ENCODE peak calls at places on chromosomes 7 and 10, in ten cellular contexts. One of them, this sample, is unnamed.

GRCh38 chr10:3270597-3270996 is 98.0 kb upstream of the PITRM1 start:
- DNase-seq in endodermal cell: no peak
- DNase-seq in left ventricle myocardium inferior: no peak
- DNase-seq in left cardiac atrium: no peak
- DNase-seq in GDM1: no peak
- DNase-seq in HFFc6: no peak
- DNase-seq in AG04450: no peak
- DNase-seq in GF-D8: no peak
- DNase-seq in cardiac muscle cell: no peak
- DNase-seq in stimulated activated CD8-positive, alpha-beta memory T cell treated with anti-CD3 and anti-CD28 coated beads, Interleukin-15, amount 100 ng/mL, for 24 hours: no peak
- DNase-seq in this sample: no peak

GRCh38 chr7:95636140-95636539 is 39.8 kb upstream of the PDK4 start:
- DNase-seq in left cardiac atrium: no peak
- DNase-seq in stimulated activated CD8-positive, alpha-beta memory T cell treated with anti-CD3 and anti-CD28 coated beads, Interleukin-15, amount 100 ng/mL, for 24 hours: no peak
- DNase-seq in endodermal cell: no peak
- DNase-seq in HFFc6: no peak
- DNase-seq in GDM1: no peak
- DNase-seq in left ventricle myocardium inferior: no peak
- DNase-seq in AG04450: no peak
- DNase-seq in GF-D8: no peak
- DNase-seq in cardiac muscle cell: no peak
- DNase-seq in this sample: no peak

GRCh38 chr7:153088601-153089000 is 329.0 kb downstream of the ACTR3B start:
- DNase-seq in left cardiac atrium: no peak
- DNase-seq in GDM1: no peak
- DNase-seq in endodermal cell: no peak
- DNase-seq in cardiac muscle cell: no peak
- DNase-seq in GF-D8: no peak
- DNase-seq in HFFc6: no peak
- DNase-seq in stimulated activated CD8-positive, alpha-beta memory T cell treated with anti-CD3 and anti-CD28 coated beads, Interleukin-15, amount 100 ng/mL, for 24 hours: no peak
- DNase-seq in left ventricle myocardium inferior: no peak
- DNase-seq in AG04450: no peak
- DNase-seq in this sample: no peak

GRCh38 chr7:4612939-4613841 is 68.9 kb upstream of the FOXK1 start:
- DNase-seq in AG04450: no peak
- DNase-seq in cardiac muscle cell: peak; percentile 72
- DNase-seq in left ventricle myocardium inferior: no peak
- DNase-seq in GDM1: peak; percentile 91
- DNase-seq in HFFc6: no peak
- DNase-seq in left cardiac atrium: peak; percentile 38
- DNase-seq in stimulated activated CD8-positive, alpha-beta memory T cell treated with anti-CD3 and anti-CD28 coated beads, Interleukin-15, amount 100 ng/mL, for 24 hours: no peak
- DNase-seq in GF-D8: peak; percentile 79
- DNase-seq in endodermal cell: peak; percentile 80
- DNase-seq in this sample: no peak

GRCh38 chr7:19284596-19285300 is 139.5 kb upstream of the FERD3L start:
- DNase-seq in cardiac muscle cell: peak; percentile 38
- DNase-seq in AG04450: no peak
- DNase-seq in GF-D8: no peak
- DNase-seq in HFFc6: peak; percentile 43
- DNase-seq in left ventricle myocardium inferior: no peak
- DNase-seq in GDM1: no peak
- DNase-seq in left cardiac atrium: no peak
- DNase-seq in endodermal cell: no peak
- DNase-seq in stimulated activated CD8-positive, alpha-beta memory T cell treated with anti-CD3 and anti-CD28 coated beads, Interleukin-15, amount 100 ng/mL, for 24 hours: no peak
- DNase-seq in this sample: no peak

GRCh38 chr10:71213127-71213616 is 802 bp downstream of the UNC5B start:
- DNase-seq in GF-D8: no peak
- DNase-seq in endodermal cell: peak; percentile 85
- DNase-seq in stimulated activated CD8-positive, alpha-beta memory T cell treated with anti-CD3 and anti-CD28 coated beads, Interleukin-15, amount 100 ng/mL, for 24 hours: no peak
- DNase-seq in AG04450: no peak
- DNase-seq in left ventricle myocardium inferior: peak; percentile 55
- DNase-seq in GDM1: peak; percentile 42
- DNase-seq in cardiac muscle cell: peak; percentile 84
- DNase-seq in left cardiac atrium: peak; percentile 57
- DNase-seq in HFFc6: peak; percentile 65
- DNase-seq in this sample: no peak

GRCh38 chr7:24580283-24580946 is 7.2 kb downstream of the PALS2 start:
- DNase-seq in left ventricle myocardium inferior: no peak
- DNase-seq in cardiac muscle cell: no peak
- DNase-seq in GDM1: no peak
- DNase-seq in AG04450: no peak
- DNase-seq in left cardiac atrium: no peak
- DNase-seq in HFFc6: no peak
- DNase-seq in endodermal cell: no peak
- DNase-seq in stimulated activated CD8-positive, alpha-beta memory T cell treated with anti-CD3 and anti-CD28 coated beads, Interleukin-15, amount 100 ng/mL, for 24 hours: no peak
- DNase-seq in GF-D8: no peak
- DNase-seq in this sample: no peak

GRCh38 chr7:730501-731439 is 3.7 kb upstream of the PRKAR1B start:
- DNase-seq in left cardiac atrium: no peak
- DNase-seq in GF-D8: no peak
- DNase-seq in AG04450: peak; percentile 4
- DNase-seq in GDM1: no peak
- DNase-seq in HFFc6: no peak
- DNase-seq in stimulated activated CD8-positive, alpha-beta memory T cell treated with anti-CD3 and anti-CD28 coated beads, Interleukin-15, amount 100 ng/mL, for 24 hours: no peak
- DNase-seq in left ventricle myocardium inferior: no peak
- DNase-seq in endodermal cell: no peak
- DNase-seq in cardiac muscle cell: no peak
- DNase-seq in this sample: no peak

GRCh38 chr7:99371376-99371920 is 3.1 kb upstream of the ARPC1B start:
- DNase-seq in GDM1: no peak
- DNase-seq in stimulated activated CD8-positive, alpha-beta memory T cell treated with anti-CD3 and anti-CD28 coated beads, Interleukin-15, amount 100 ng/mL, for 24 hours: no peak
- DNase-seq in left cardiac atrium: no peak
- DNase-seq in left ventricle myocardium inferior: no peak
- DNase-seq in AG04450: no peak
- DNase-seq in cardiac muscle cell: no peak
- DNase-seq in HFFc6: no peak
- DNase-seq in endodermal cell: no peak
- DNase-seq in GF-D8: no peak
- DNase-seq in this sample: no peak

GRCh38 chr7:19754521-19755116 is 18.8 kb downstream of the TMEM196 start:
- DNase-seq in AG04450: no peak
- DNase-seq in HFFc6: no peak
- DNase-seq in stimulated activated CD8-positive, alpha-beta memory T cell treated with anti-CD3 and anti-CD28 coated beads, Interleukin-15, amount 100 ng/mL, for 24 hours: no peak
- DNase-seq in endodermal cell: no peak
- DNase-seq in left cardiac atrium: no peak
- DNase-seq in GF-D8: no peak
- DNase-seq in cardiac muscle cell: peak; percentile 65
- DNase-seq in left ventricle myocardium inferior: no peak
- DNase-seq in GDM1: no peak
- DNase-seq in this sample: peak; percentile 6